ENCODE peak calls at places on chromosomes 7 and 10, in four cellular contexts. P is pancreas, Y is GM12865, U is GM13977. X is an unnamed sample.

GRCh38 chr7:12941512-12941911 is 254.1 kb downstream of the ARL4A start:
- DNase-seq in Y (no peak), U (no peak), P (no peak), X (no peak)

GRCh38 chr7:148153611-148154010 is 437.0 kb upstream of the C7orf33 start:
- DNase-seq in P (peak), Y (no peak), U (no peak), X (no peak)

GRCh38 chr10:52466464-52466863 is 152.4 kb downstream of the DKK1 start:
- DNase-seq in U (no peak), P (no peak), Y (peak), X (no peak)

GRCh38 chr10:49741108-49741995 is 20.8 kb downstream of the OGDHL start:
- DNase-seq in P (no peak), Y (no peak), U (no peak), X (peak)

GRCh38 chr10:14820010-14820774 is 17.6 kb downstream of the CDNF start:
- DNase-seq in Y (no peak), P (no peak), U (no peak), X (no peak)

GRCh38 chr10:17147884-17148494 is 18.4 kb upstream of the CUBN start:
- DNase-seq in P (no peak), U (no peak), Y (no peak), X (no peak)

GRCh38 chr10:119335671-119336353 is 128.4 kb downstream of the GRK5 start:
- DNase-seq in P (no peak), U (no peak), Y (no peak), X (no peak)

GRCh38 chr10:96541921-96542320 is 28.2 kb upstream of the TLL2 start:
- DNase-seq in U (no peak), P (no peak), Y (no peak), X (no peak)

GRCh38 chr7:6092953-6093354 is 61.8 kb downstream of the ANKRD61 start:
- DNase-seq in U (no peak), P (no peak), Y (no peak), X (no peak)

GRCh38 chr10:67790534-67791408 is 47.2 kb downstream of the DNAJC12 start:
- DNase-seq in P (no peak), U (no peak), Y (peak), X (no peak)

GRCh38 chr10:117135480-117136140 is 2.5 kb downstream of the VAX1 start:
- DNase-seq in P (no peak), Y (no peak), U (no peak), X (no peak)

GRCh38 chr7:113731571-113731970 is 187.2 kb downstream of the PPP1R3A start:
- DNase-seq in Y (no peak), U (no peak), P (no peak), X (no peak)

GRCh38 chr7:156603629-156604028 is 36.9 kb upstream of the RNF32 start:
- DNase-seq in U (no peak), Y (no peak), P (no peak), X (no peak)

GRCh38 chr10:75043256-75044121 is 68.0 kb upstream of the SAMD8 start:
- DNase-seq in U (no peak), P (no peak), Y (no peak), X (peak)

GRCh38 chr10:79446451-79447020 is 1.1 kb upstream of the ZCCHC24 start:
- DNase-seq in P (peak), Y (no peak), U (no peak), X (no peak)

GRCh38 chr7:140003913-140004382 is 58.8 kb downstream of the PARP12 start:
- DNase-seq in Y (peak), P (no peak), U (peak), X (peak)

GRCh38 chr7:155263522-155264197 is 34.0 kb upstream of the INSIG1 start:
- DNase-seq in U (no peak), P (no peak), Y (no peak), X (no peak)

GRCh38 chr7:106369349-106369748 is 84.6 kb upstream of the NAMPT start:
- DNase-seq in U (no peak), Y (no peak), P (no peak), X (no peak)

GRCh38 chr10:105150486-105150885 is 509.4 kb downstream of the SORCS3 start:
- DNase-seq in Y (no peak), P (no peak), U (no peak), X (no peak)

GRCh38 chr10:48266528-48266927 is 8.0 kb downstream of the FRMPD2 start:
- DNase-seq in P (no peak), U (no peak), Y (peak), X (peak)

X was measured in GM13976.